ENCODE peak calls at places on chromosomes 6 and 20, in nine cellular contexts. H, I, E, A, U, F, P, M and C are unnamed samples.

GRCh38 chr6:8203337-8203736 is 101.0 kb upstream of the EEF1E1 start:
- DNase-seq in H (no peak), I (no peak), E (no peak), A (no peak), U (no peak), F (no peak), P (no peak), M (no peak), C (no peak)

GRCh38 chr6:10403385-10404106 is 11.3 kb downstream of the TFAP2A start:
- DNase-seq in H (no peak), I (no peak), E (peak; percentile 85), A (peak; percentile 87), U (no peak), F (no peak), P (no peak), M (no peak), C (no peak)

GRCh38 chr6:135115411-135116293 is 61.0 kb upstream of the HBS1L start:
- DNase-seq in H (no peak), I (no peak), E (no peak), A (no peak), U (no peak), F (no peak), P (no peak), M (no peak), C (no peak)

GRCh38 chr6:122712093-122712863 is 67.2 kb upstream of the FABP7 start:
- DNase-seq in H (no peak), I (no peak), E (peak; percentile 62), A (no peak), U (no peak), F (no peak), P (no peak), M (no peak), C (no peak)

GRCh38 chr20:45118028-45118427 is 3.1 kb upstream of the WFDC5 start:
- DNase-seq in H (no peak), I (no peak), E (no peak), A (no peak), U (no peak), F (no peak), P (no peak), M (no peak), C (no peak)

GRCh38 chr6:4521070-4521469 is 255.1 kb upstream of the CDYL start:
- DNase-seq in H (no peak), I (no peak), E (no peak), A (no peak), U (no peak), F (no peak), P (no peak), M (no peak), C (peak; percentile 60)

GRCh38 chr6:37456126-37456525 is 23.1 kb downstream of the CMTR1 start:
- DNase-seq in H (no peak), I (no peak), E (peak; percentile 88), A (peak; percentile 8), U (no peak), F (no peak), P (no peak), M (no peak), C (no peak)

GRCh38 chr20:8318999-8319614 is 187.0 kb downstream of the PLCB1 start:
- DNase-seq in H (no peak), I (no peak), E (no peak), A (no peak), U (no peak), F (no peak), P (no peak), M (no peak), C (no peak)

GRCh38 chr6:52663120-52663934 is 7.6 kb upstream of the TMEM14A start:
- DNase-seq in H (peak; percentile 56), I (peak; percentile 52), E (peak; percentile 80), A (peak; percentile 74), U (no peak), F (peak; percentile 35), P (peak; percentile 39), M (peak; percentile 41), C (peak; percentile 83)

GRCh38 chr6:43014434-43014909 is 423 bp downstream of the KLHDC3 start:
- DNase-seq in H (no peak), I (no peak), E (peak; percentile 45), A (peak; percentile 27), U (no peak), F (no peak), P (no peak), M (no peak), C (peak; percentile 26)

GRCh38 chr20:44034965-44035635 is 120.4 kb downstream of the TOX2 start:
- DNase-seq in H (no peak), I (no peak), E (no peak), A (no peak), U (no peak), F (no peak), P (no peak), M (no peak), C (no peak)

GRCh38 chr6:167893416-167893815 is 66.7 kb downstream of the AFDN start:
- DNase-seq in H (no peak), I (no peak), E (peak; percentile 52), A (peak; percentile 81), U (no peak), F (no peak), P (no peak), M (no peak), C (no peak)

GRCh38 chr6:16438677-16439615 is 200.6 kb downstream of the GMPR start:
- DNase-seq in H (no peak), I (no peak), E (peak; percentile 70), A (no peak), U (no peak), F (no peak), P (no peak), M (no peak), C (no peak)

GRCh38 chr6:8131265-8131897 is 29.0 kb upstream of the EEF1E1 start:
- DNase-seq in H (peak; percentile 5), I (peak; percentile 2), E (peak; percentile 70), A (peak; percentile 68), U (no peak), F (peak; percentile 29), P (peak; percentile 59), M (peak; percentile 74), C (peak; percentile 51)

GRCh38 chr6:43729537-43729936 is 40.5 kb upstream of the VEGFA start:
- DNase-seq in H (no peak), I (no peak), E (no peak), A (no peak), U (no peak), F (no peak), P (no peak), M (no peak), C (no peak)

GRCh38 chr6:103107985-103108384 is 1714.5 kb downstream of the GRIK2 start:
- DNase-seq in H (no peak), I (no peak), E (no peak), A (no peak), U (no peak), F (no peak), P (no peak), M (no peak), C (no peak)

GRCh38 chr20:9978395-9979004 is 56.3 kb upstream of the ANKEF1 start:
- DNase-seq in H (peak; percentile 63), I (peak; percentile 19), E (peak; percentile 89), A (peak; percentile 76), U (no peak), F (no peak), P (peak; percentile 56), M (peak; percentile 38), C (peak; percentile 74)

GRCh38 chr20:53201588-53201987 is 229.4 kb downstream of the TSHZ2 start:
- DNase-seq in H (no peak), I (no peak), E (no peak), A (no peak), U (no peak), F (no peak), P (no peak), M (no peak), C (no peak)

GRCh38 chr6:121055572-121056163 is 278.6 kb downstream of the TBC1D32 start:
- DNase-seq in H (peak; percentile 5), I (no peak), E (peak; percentile 52), A (peak; percentile 61), U (no peak), F (no peak), P (peak; percentile 44), M (peak; percentile 25), C (no peak)

GRCh38 chr6:30890646-30891449 is 6.5 kb downstream of the DDR1 start:
- DNase-seq in H (no peak), I (no peak), E (no peak), A (no peak), U (peak; percentile 69), F (no peak), P (no peak), M (no peak), C (no peak)

GRCh38 chr20:37200376-37200775 is 21.0 kb upstream of the MROH8 start:
- DNase-seq in H (no peak), I (no peak), E (no peak), A (no peak), U (no peak), F (no peak), P (no peak), M (no peak), C (no peak)